ENCODE peak calls at places on chromosome 11, in nine cellular contexts. L is left ventricle myocardium inferior, W is heart left ventricle, N is tibial nerve, E is fibroblast of lung, O is vagina, M is ovary, D is cardiac muscle cell, I is transverse colon. S is an unnamed sample.
A peak's percentile ranks its signal among the peaks of the same experiment; 100 is the strongest.

GRCh38 chr11:65440831-65441499 is 18.4 kb downstream of the NEAT1 start:
- DNase-seq in I (no peak), N (no peak), M (no peak), E (peak; percentile 49), D (peak; percentile 43), W (no peak), L (no peak), O (no peak), S (no peak)

GRCh38 chr11:40885257-40885947 is 574.0 kb downstream of the LRRC4C start:
- DNase-seq in N (no peak), M (no peak), W (no peak), E (no peak), D (no peak), O (no peak), I (no peak), L (no peak), S (no peak)

GRCh38 chr11:126317681-126318641 is 14.1 kb downstream of the DCPS start:
- DNase-seq in L (peak; percentile 81), M (peak; percentile 87), I (peak; percentile 53), N (peak; percentile 83), O (peak; percentile 93), D (peak; percentile 82), W (peak; percentile 82), E (peak; percentile 91), S (no peak)

GRCh38 chr11:132576706-132577105 is 955.6 kb downstream of the OPCML start:
- DNase-seq in N (no peak), D (peak; percentile 95), L (no peak), M (no peak), I (no peak), O (no peak), W (no peak), E (peak; percentile 94), S (no peak)

GRCh38 chr11:76523147-76523546 is 78.3 kb downstream of the EMSY start:
- DNase-seq in D (no peak), E (no peak), L (no peak), I (no peak), O (no peak), M (no peak), W (no peak), N (no peak), S (no peak)

GRCh38 chr11:87173185-87174039 is 135.7 kb downstream of the TMEM135 start:
- DNase-seq in M (no peak), L (no peak), W (no peak), D (peak; percentile 32), I (no peak), O (no peak), N (no peak), E (peak; percentile 73), S (no peak)

GRCh38 chr11:44016546-44017442 is 31.0 kb upstream of the ACCSL start:
- DNase-seq in N (no peak), I (no peak), L (no peak), W (no peak), O (peak; percentile 81), D (no peak), M (peak; percentile 8), E (no peak), S (no peak)

GRCh38 chr11:35873721-35874120 is 70.1 kb upstream of the LDLRAD3 start:
- DNase-seq in O (peak; percentile 10), N (no peak), E (no peak), M (no peak), W (no peak), L (no peak), I (no peak), D (no peak), S (no peak)

GRCh38 chr11:65444314-65445051 is 21.9 kb downstream of the NEAT1 start:
- DNase-seq in N (no peak), M (peak; percentile 37), W (peak; percentile 72), L (no peak), O (no peak), E (peak; percentile 33), I (no peak), D (peak; percentile 41), S (no peak)

GRCh38 chr11:97894978-97895377 is 1125.8 kb upstream of the CNTN5 start:
- DNase-seq in M (no peak), N (no peak), E (no peak), L (no peak), O (no peak), I (no peak), D (no peak), W (no peak), S (no peak)

GRCh38 chr11:97893612-97894011 is 1127.1 kb upstream of the CNTN5 start:
- DNase-seq in D (no peak), E (no peak), L (no peak), N (no peak), I (no peak), O (no peak), W (no peak), M (no peak), S (peak; percentile 88)

GRCh38 chr11:97888641-97889040 is 1132.1 kb upstream of the CNTN5 start:
- DNase-seq in D (no peak), O (no peak), W (no peak), M (no peak), L (no peak), N (no peak), E (no peak), I (no peak), S (no peak)

GRCh38 chr11:97895572-97895971 is 1125.2 kb upstream of the CNTN5 start:
- DNase-seq in E (no peak), O (no peak), W (peak; percentile 26), I (no peak), M (no peak), D (no peak), N (no peak), L (no peak), S (no peak)

DNA sequence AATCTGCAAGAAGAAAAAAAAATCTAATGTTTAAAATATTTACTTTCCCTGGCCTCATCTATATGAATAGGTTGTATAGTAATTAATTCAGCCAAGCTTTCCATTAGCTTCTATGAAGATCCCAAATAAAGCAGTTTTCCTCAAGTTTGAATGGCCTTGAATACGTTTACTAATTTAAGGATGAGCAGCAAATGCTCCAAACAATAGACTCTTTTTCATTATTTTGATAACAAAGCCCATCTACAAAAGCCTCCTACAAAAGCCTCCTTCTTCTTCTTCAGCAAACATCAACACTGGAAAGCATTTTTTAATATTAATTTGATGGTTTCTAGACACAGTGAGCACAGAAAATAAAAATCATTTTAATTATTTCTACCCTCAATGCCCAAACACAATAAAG is 1130.3 kb upstream of the CNTN5 start:
- DNase-seq in W (no peak), D (no peak), I (no peak), M (no peak), E (no peak), N (no peak), L (no peak), O (no peak), S (no peak)
- H3K36me3 ChIP-seq in W (no peaks in the 10 kb centered on the region), D (no peaks in the 10 kb centered on the region), I (no peaks in the 10 kb centered on the region), M (no peaks in the 10 kb centered on the region), E (no peaks in the 10 kb centered on the region), N (no peaks in the 10 kb centered on the region), L (no peaks in the 10 kb centered on the region), O (no peaks in the 10 kb centered on the region), S (no peaks in the 10 kb centered on the region)

GRCh38 chr11:67301951-67302516 is 1.3 kb upstream of the SSH3 start:
- DNase-seq in O (no peak), E (peak; percentile 73), D (peak; percentile 57), L (peak; percentile 64), I (peak; percentile 76), W (peak; percentile 72), N (no peak), M (peak; percentile 31), S (peak; percentile 69)

GRCh38 chr11:67302571-67303131 is 679 bp upstream of the SSH3 start:
- DNase-seq in W (peak; percentile 69), L (no peak), I (peak; percentile 69), N (no peak), D (peak; percentile 61), E (peak; percentile 29), O (no peak), M (peak; percentile 55), S (no peak)

GRCh38 chr11:67304511-67305113 is 1.3 kb downstream of the SSH3 start:
- DNase-seq in I (peak; percentile 9), N (no peak), W (no peak), D (no peak), M (no peak), E (no peak), O (no peak), L (no peak), S (no peak)

GRCh38 chr11:67303989-67304411 is 670 bp downstream of the SSH3 start:
- DNase-seq in N (no peak), O (no peak), L (no peak), M (peak; percentile 39), E (no peak), I (peak; percentile 55), W (peak; percentile 74), D (peak; percentile 21), S (no peak)

DNA sequence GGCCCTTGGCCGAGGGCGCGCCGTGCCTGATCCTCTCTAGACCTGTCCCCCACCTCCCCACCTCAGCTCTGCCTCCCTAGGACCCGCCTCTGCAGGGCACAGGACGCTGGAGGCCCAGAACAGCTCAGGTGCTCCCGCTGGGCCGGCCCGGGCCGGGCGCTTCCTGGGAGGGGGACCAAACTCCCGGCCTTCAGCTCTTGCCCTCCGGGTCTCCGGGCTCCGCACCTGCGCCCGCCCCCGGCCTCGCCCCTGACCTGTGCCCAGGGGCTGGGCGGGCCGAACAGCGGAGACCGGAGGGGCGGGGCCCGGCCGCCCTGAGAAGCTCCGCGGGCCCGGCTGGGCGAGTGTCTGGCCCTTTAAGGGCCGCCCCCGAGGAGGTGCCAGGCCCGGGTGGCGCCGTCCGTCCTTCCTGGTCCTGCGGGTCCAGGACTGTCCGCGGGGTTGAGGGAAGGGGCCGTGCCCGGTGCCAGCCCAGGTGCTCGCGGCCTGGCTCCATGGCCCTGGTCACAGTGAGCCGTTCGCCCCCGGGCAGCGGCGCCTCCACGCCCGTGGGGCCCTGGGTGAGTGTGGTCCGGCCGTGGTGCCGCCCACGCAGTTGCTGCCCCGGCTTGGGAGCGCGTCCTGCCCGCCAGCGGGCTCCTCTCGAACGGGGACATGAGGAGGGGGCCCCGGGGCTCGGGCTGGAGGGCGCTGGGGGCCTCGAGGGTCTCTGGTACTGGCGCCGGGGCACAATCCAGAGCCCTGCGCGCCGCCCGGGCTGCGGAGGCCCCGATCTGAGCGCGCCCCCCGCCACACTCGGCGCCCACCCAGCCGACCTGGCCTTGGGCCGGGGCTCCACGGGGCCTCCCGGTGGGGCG is at the start of gene SSH3:
- DNase-seq in L (peak; percentile 83), E (peak; percentile 45), W (peak; percentile 89), N (peak; percentile 47), D (peak; percentile 66), M (peak; percentile 70), O (no peak), I (peak; percentile 90), S (no peak)
- TF ChIP-seq CTCF in L (no peak), E (no peak), W (no peak), N (no peak), D (no peak), M (no peak), O (no peak), I (no peak), S (no peak)

DNA sequence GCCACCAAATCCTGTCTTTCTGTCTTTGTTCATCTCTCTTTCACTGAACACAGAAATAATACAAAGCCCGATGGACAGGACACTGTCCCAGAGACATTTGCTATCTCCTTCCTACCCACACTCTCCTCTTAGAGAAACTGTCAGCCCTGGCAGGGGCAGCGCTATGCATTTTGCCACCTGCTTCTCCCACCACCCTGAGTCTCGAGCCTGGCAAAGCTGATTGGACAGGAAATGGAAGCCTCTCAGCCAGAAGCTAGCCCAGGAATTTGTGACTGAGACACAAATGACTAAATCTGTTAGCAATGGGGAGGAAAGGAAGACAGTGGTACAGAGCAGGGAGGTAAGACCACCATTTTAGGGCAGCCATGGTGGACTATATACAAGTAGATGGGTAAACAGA is 14.9 kb upstream of the GALNT18 start:
- DNase-seq in W (no peak), D (no peak), I (no peak), L (no peak), E (no peak), O (no peak), N (no peak), M (no peak), S (no peak)
- H3K9me3 ChIP-seq in W (no peaks in the 10 kb centered on the region), D (no peaks in the 10 kb centered on the region), I (no peaks in the 10 kb centered on the region), L (no peaks in the 10 kb centered on the region), E (no peaks in the 10 kb centered on the region), O (no peaks in the 10 kb centered on the region), N (no peaks in the 10 kb centered on the region), M (no peaks in the 10 kb centered on the region), S (no peaks in the 10 kb centered on the region)

GRCh38 chr11:72937439-72937838 is 123.2 kb downstream of the ATG16L2 start:
- DNase-seq in W (no peak), M (no peak), E (no peak), L (no peak), N (no peak), D (no peak), O (no peak), I (no peak), S (no peak)
- H3K36me3 ChIP-seq in W (peaks cover 4% of the 10 kb centered on the region), M (no peaks in the 10 kb centered on the region), E (no peaks in the 10 kb centered on the region), L (peaks cover 2% of the 10 kb centered on the region), N (no peaks in the 10 kb centered on the region), D (no peaks in the 10 kb centered on the region), O (no peaks in the 10 kb centered on the region), I (no peaks in the 10 kb centered on the region), S (no peaks in the 10 kb centered on the region)